ENCODE peak calls at places on chromosomes 4 and X, in seven cellular contexts. O, U, D, R, W, J and G are unnamed samples.

GRCh38 chr4:112141366-112142138 is 3.7 kb upstream of the FAM241A start:
- DNase-seq in R (no peak), D (no peak), U (no peak), W (no peak), J (no peak), O (no peak), G (no peak)

GRCh38 chrX:85029043-85029442 is 25.4 kb downstream of the APOOL start:
- DNase-seq in D (no peak), U (no peak), R (no peak), O (no peak), J (no peak), W (no peak), G (no peak)

GRCh38 chrX:96689951-96690350 is 5.3 kb downstream of the DIAPH2 start:
- DNase-seq in D (no peak), O (no peak), U (no peak), R (no peak), J (no peak), W (no peak), G (no peak)

GRCh38 chr4:151031831-151032605 is 16.9 kb upstream of the LRBA start:
- DNase-seq in W (no peak), J (no peak), U (no peak), O (no peak), R (no peak), D (no peak), G (no peak)

GRCh38 chrX:120549483-120550452 is 11.0 kb downstream of the CUL4B start:
- DNase-seq in W (no peak), J (no peak), O (peak), D (no peak), U (no peak), R (no peak), G (no peak)

GRCh38 chrX:150499240-150499639 is 69.2 kb upstream of the MTM1 start:
- DNase-seq in J (no peak), R (no peak), D (no peak), U (no peak), W (no peak), O (no peak), G (no peak)

GRCh38 chr4:25271866-25272265 is 38.0 kb downstream of the PI4K2B start:
- DNase-seq in R (no peak), O (no peak), U (no peak), D (no peak), W (no peak), J (no peak), G (no peak)

GRCh38 chrX:32933548-32933947 is 277.8 kb downstream of the DMD start:
- DNase-seq in O (no peak), W (no peak), U (no peak), J (no peak), R (no peak), D (no peak), G (no peak)

GRCh38 chr4:42080284-42080683 is 72.2 kb downstream of the BEND4 start:
- DNase-seq in J (no peak), O (no peak), D (no peak), R (no peak), U (no peak), W (no peak), G (no peak)

GRCh38 chr4:17232575-17233253 is 279.2 kb downstream of the QDPR start:
- DNase-seq in D (no peak), W (no peak), R (no peak), U (no peak), J (peak), O (peak), G (no peak)

GRCh38 chrX:100085851-100086250 is 324.2 kb downstream of the PCDH19 start:
- DNase-seq in O (no peak), U (no peak), R (no peak), J (no peak), D (no peak), W (no peak), G (no peak)

GRCh38 chrX:112857478-112857878 is 16.8 kb upstream of the AMOT start:
- DNase-seq in W (no peak), O (no peak), J (no peak), D (no peak), U (no peak), R (no peak), G (no peak)

GRCh38 chr4:185441479-185441878 is 15.7 kb upstream of the UFSP2 start:
- DNase-seq in W (no peak), U (no peak), O (no peak), J (no peak), R (no peak), D (no peak), G (no peak)

GRCh38 chrX:1134976-1135375 is 77.5 kb downstream of the CRLF2 start:
- DNase-seq in O (no peak), U (peak), J (no peak), D (no peak), W (peak), R (no peak), G (peak)

GRCh38 chrX:102516314-102516936 is at the start of gene TMSB15A:
- DNase-seq in W (peak), J (peak), D (peak), O (no peak), R (no peak), U (peak), G (peak)

GRCh38 chr4:55173580-55173979 is 48.2 kb upstream of the KDR start:
- DNase-seq in D (no peak), W (no peak), U (no peak), R (no peak), J (no peak), O (no peak), G (no peak)

GRCh38 chr4:94931626-94932025 is 173.9 kb downstream of the BMPR1B start:
- DNase-seq in R (no peak), D (no peak), J (no peak), U (no peak), O (no peak), W (no peak), G (no peak)

GRCh38 chr4:107380836-107381438 is 339.1 kb downstream of the PAPSS1 start:
- DNase-seq in O (no peak), D (no peak), R (no peak), U (no peak), W (no peak), J (no peak), G (no peak)

GRCh38 chrX:22616867-22617266 is 344.2 kb downstream of the CBLL2 start:
- DNase-seq in R (no peak), U (no peak), D (no peak), W (peak), O (no peak), J (no peak), G (no peak)

GRCh38 chr4:108877821-108878220 is 115.0 kb upstream of the ETNPPL start:
- DNase-seq in O (no peak), J (no peak), R (no peak), D (no peak), U (no peak), W (no peak), G (no peak)

GRCh38 chrX:102712216-102712966 is at the start of gene GPRASP2:
- DNase-seq in W (peak), R (no peak), O (no peak), U (peak), D (peak), J (peak), G (no peak)

GRCh38 chr4:150067859-150068258 is 10.4 kb upstream of the DCLK2 start:
- DNase-seq in U (no peak), R (no peak), W (no peak), O (no peak), J (no peak), D (no peak), G (no peak)

GRCh38 chr4:22500831-22501714 is 14.8 kb downstream of the ADGRA3 start:
- DNase-seq in R (no peak), J (no peak), D (no peak), U (no peak), O (peak), W (peak), G (no peak)

GRCh38 chr4:6420036-6420435 is 52.4 kb downstream of the PPP2R2C start:
- DNase-seq in U (no peak), R (no peak), D (no peak), O (no peak), J (no peak), W (no peak), G (no peak)

GRCh38 chrX:22163306-22163705 is 109.4 kb upstream of the CBLL2 start:
- DNase-seq in U (no peak), W (no peak), D (no peak), O (no peak), J (no peak), R (no peak), G (no peak)

GRCh38 chrX:143634373-143634685 is 1.6 kb downstream of the SLITRK4 start:
- DNase-seq in O (no peak), U (no peak), D (no peak), R (no peak), W (no peak), J (no peak), G (peak)

GRCh38 chrX:107935200-107935599 is 47.0 kb downstream of the TEX13B start:
- DNase-seq in W (no peak), J (no peak), R (no peak), U (no peak), D (no peak), O (no peak), G (no peak)

GRCh38 chr4:168647976-168648375 is 151.1 kb downstream of the PALLD start:
- DNase-seq in W (no peak), D (no peak), U (no peak), J (no peak), O (no peak), R (no peak), G (no peak)

GRCh38 chr4:100016191-100016590 is 66.1 kb upstream of the H2AZ1 start:
- DNase-seq in O (no peak), W (no peak), U (no peak), J (no peak), R (no peak), D (no peak), G (no peak)

GRCh38 chr4:169420291-169420690 is 149.5 kb upstream of the SH3RF1 start:
- DNase-seq in U (no peak), R (no peak), O (no peak), D (no peak), J (no peak), W (no peak), G (no peak)

GRCh38 chr4:88793473-88793872 is 95.8 kb upstream of the NAP1L5 start:
- DNase-seq in R (no peak), W (no peak), U (no peak), J (no peak), O (no peak), D (no peak), G (no peak)

GRCh38 chr4:83334425-83335241 is at the start of gene HPSE:
- DNase-seq in D (peak), W (peak), R (peak), J (peak), O (peak), U (peak), G (peak)

GRCh38 chr4:20422398-20422797 is 170.7 kb downstream of the SLIT2 start:
- DNase-seq in U (no peak), O (peak), D (peak), W (peak), J (peak), R (peak), G (no peak)

GRCh38 chr4:17203767-17204166 is 305.3 kb upstream of the LDB2 start:
- DNase-seq in O (no peak), J (no peak), D (no peak), W (no peak), R (no peak), U (no peak), G (no peak)

GRCh38 chrX:129823523-129823922 is 20.2 kb downstream of the ZDHHC9 start:
- DNase-seq in D (no peak), O (no peak), J (no peak), R (peak), U (no peak), W (no peak), G (no peak)

GRCh38 chr4:43316813-43317212 is 424.3 kb downstream of the GRXCR1 start:
- DNase-seq in W (no peak), J (no peak), O (no peak), R (no peak), D (no peak), U (no peak), G (no peak)

GRCh38 chr4:89307446-89308160 is at the start of gene GPRIN3:
- DNase-seq in R (no peak), J (peak), U (peak), W (peak), D (peak), O (no peak), G (peak)

GRCh38 chrX:134396174-134396573 is 63.8 kb upstream of the HPRT1 start:
- DNase-seq in W (no peak), R (no peak), O (no peak), D (no peak), U (no peak), J (no peak), G (no peak)

GRCh38 chr4:170386974-170387373 is 297.2 kb upstream of the AADAT start:
- DNase-seq in W (no peak), R (no peak), O (no peak), D (no peak), U (no peak), J (no peak), G (no peak)

GRCh38 chr4:113893546-113893945 is 85.9 kb downstream of the ARSJ start:
- DNase-seq in R (no peak), O (no peak), D (no peak), U (no peak), W (no peak), J (no peak), G (no peak)

DNA sequence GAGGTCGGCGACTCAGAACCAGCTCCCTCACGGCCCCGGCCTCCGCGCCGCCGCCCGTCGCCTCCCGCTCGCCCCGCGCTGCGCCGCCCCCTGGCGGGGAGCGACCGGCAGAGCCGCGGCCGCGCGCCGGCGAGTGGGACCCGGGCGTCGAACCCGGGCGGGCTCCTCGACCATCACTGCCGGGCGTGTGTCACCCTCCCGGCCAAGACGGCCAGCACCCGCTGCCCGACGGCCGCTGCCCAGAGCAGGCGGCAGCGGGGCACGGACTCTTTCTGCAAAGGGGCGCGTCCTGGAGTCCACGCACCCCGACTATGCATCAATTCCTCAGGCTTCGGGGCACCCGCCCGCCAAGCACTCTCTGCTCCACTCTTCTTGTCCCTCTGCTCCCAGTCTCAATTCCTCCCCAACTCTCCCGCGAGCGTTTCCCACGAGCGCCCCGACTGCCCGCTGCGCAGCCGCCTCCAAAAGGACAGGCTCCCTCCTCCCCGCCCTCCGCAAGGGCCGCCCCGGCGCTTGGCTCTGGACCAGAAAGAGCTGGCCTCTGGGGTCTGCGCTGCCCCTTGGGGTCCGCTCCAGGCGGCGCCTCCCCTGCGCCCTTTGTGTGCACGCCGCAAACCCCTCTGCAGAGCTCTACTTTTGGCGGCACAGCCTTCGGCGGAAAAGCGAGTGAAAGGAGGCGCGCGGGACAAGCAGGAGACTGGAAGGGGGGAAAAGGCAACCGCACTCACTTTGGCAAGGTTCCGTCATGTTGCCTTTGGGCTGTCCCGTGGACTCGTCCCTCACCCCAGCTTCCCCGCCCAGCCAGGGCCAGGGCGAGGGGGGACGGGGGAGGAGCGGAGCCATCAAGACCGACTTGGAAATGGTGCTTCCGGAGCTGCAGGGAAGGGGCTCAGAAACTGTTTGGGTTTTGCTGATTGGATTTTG is 1.1 kb downstream of the PDE5A start:
- DNase-seq in D (peak), J (peak), W (peak), R (peak), O (peak), U (peak), G (peak)
- TF ChIP-seq POLR2AphosphoS5 in D (no peak), J (no peak), W (no peak), R (no peak), O (no peak), U (no peak), G (no peak)

DNA sequence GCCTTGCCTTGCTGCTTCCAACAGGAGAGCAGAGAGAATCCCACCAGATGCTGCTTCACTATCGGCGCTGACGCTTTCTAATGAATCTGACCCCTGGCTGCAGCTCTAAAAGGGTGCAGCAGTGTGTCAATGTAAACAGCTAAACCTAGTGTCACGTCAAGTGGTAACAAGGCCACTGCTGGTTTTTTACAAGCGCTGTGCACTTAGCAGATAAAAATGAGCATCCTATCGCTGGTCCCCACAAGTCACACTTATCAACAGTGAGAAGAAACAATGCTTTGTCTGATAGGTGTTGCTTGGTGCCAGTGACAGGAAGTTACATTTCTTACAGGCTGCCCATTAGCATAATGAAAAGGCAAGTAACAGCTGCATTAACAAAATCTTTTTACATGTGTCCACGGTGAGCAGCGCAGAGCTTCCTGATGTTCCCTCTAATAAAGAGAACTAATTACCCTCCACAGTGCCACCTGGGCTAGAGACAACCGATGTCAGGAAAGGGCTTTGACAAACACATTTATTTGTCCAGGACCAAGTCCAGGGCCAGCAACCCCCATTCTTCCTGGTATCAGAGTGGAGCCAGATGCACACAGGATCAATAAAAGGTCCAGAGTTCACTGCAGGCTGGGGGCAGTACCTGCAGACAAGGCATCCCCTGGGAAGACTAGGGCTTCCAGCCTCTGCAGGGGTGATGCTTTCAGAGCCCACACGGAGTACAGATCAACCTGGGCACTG is 176.0 kb downstream of the MGST2 start:
- DNase-seq in D (no peak), R (no peak), U (no peak), J (no peak), W (no peak), O (no peak), G (no peak)
- TF ChIP-seq POLR2AphosphoS5 in D (no peak), R (no peak), U (no peak), J (no peak), W (no peak), O (no peak), G (no peak)

DNA sequence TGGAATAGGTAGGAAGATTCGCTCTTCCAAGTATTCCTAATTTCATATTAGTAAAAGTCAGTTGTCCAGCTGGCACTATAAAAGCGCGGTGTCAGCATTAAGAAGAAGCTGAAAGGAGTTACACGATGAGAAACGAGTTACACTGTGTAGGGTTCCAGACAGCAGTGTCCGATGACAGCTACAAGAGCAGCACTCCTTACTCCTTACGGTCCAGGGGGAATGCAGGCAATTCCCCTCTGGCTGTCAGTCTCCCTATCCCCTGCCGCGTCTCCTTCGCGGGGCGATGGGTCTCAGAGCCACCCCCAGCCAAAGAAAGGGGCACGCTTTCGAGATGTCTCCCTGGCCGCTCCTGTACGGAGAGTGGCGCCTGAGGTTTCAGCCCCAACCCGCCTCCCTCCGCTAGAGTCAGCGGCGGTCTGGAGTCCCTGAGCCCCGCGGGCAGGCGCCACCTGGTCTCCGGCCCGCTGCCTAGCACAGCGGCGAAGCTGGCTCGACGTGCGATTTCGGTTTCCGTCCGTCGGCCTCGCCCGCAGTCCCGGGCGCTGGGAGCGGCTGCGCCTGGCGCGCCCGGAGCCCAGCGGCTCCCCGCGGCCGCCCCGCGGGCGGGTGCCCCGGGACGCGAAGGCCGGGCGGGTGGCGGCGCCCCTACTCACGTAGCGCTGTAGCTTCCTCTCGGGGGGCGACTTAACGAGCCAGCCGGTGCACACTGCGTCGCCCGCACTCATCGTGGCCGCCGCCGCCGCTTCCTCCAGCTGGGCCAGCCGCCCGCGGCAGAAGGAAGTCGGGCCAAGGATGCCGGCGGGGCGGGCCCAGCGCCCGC is at the start of gene GAB3:
- DNase-seq in D (no peak), W (no peak), R (no peak), O (no peak), U (no peak), J (peak), G (peak)
- TF ChIP-seq POLR2AphosphoS5 in D (no peak), W (no peak), R (no peak), O (no peak), U (no peak), J (no peak), G (no peak)

GRCh38 chr4:80069108-80069836 is 3.8 kb downstream of the ANTXR2 start:
- DNase-seq in U (no peak), R (no peak), W (no peak), D (no peak), J (no peak), O (no peak), G (no peak)
- TF ChIP-seq POLR2AphosphoS5 in U (no peak), R (no peak), W (no peak), D (no peak), J (no peak), O (no peak), G (no peak)

GRCh38 chr4:152539556-152540292 is 3.8 kb upstream of the FBXW7 start:
- DNase-seq in O (no peak), W (no peak), R (no peak), D (no peak), J (no peak), U (no peak), G (no peak)

GRCh38 chr4:152540293-152540674 is 4.4 kb upstream of the FBXW7 start:
- DNase-seq in D (no peak), W (no peak), J (no peak), U (no peak), R (no peak), O (no peak), G (no peak)

GRCh38 chr4:152545088-152545487 is 9.2 kb upstream of the FBXW7 start:
- DNase-seq in O (no peak), W (no peak), J (no peak), D (no peak), R (no peak), U (no peak), G (no peak)

GRCh38 chr4:152537881-152538280 is 2.0 kb upstream of the FBXW7 start:
- DNase-seq in O (no peak), J (no peak), U (no peak), D (no peak), W (no peak), R (no peak), G (no peak)

DNA sequence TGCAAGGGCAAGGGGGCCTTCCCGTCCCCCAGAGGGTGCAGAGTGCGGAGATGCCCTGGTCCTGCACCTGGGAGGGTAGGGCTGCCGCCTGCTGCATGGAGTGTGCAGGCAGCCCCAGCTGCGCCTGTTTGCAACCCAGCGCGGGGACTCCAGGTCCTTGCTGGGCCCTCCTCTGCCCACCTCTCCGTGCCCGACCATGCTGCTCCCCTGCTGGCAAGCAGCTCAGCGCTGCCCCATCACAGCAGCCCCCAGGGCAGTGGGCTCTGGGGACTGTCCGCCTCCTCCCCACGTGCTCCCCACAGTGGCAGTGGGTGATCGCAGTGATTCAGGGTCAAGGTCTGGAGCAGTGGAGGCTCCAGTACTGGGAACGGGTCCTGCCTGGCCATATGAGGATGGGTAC is 5.0 kb upstream of the FBXW7 start:
- DNase-seq in O (no peak), W (no peak), D (no peak), U (no peak), J (no peak), R (no peak), G (peak)
- TF ChIP-seq POLR2AphosphoS5 in O (no peak), W (no peak), D (no peak), U (no peak), J (no peak), R (no peak), G (no peak)